ENCODE peak calls at places on chromosomes 16 and 17, in eight cellular contexts. One of them, this sample, is unnamed.

GRCh38 chr17:37610971-37611370 is 1.8 kb upstream of the SYNRG start:
- DNase-seq in vagina: no peak
- DNase-seq in A549: no peak
- DNase-seq in breast epithelium: no peak
- DNase-seq in IMR-90: peak; percentile 6
- DNase-seq in heart left ventricle: no peak
- DNase-seq in GM12878: no peak
- DNase-seq in K562: no peak
- DNase-seq in this sample: no peak

GRCh38 chr16:71915350-71915749 is 20.0 kb downstream of the IST1 start:
- DNase-seq in vagina: no peak
- DNase-seq in A549: no peak
- DNase-seq in breast epithelium: no peak
- DNase-seq in IMR-90: no peak
- DNase-seq in heart left ventricle: no peak
- DNase-seq in GM12878: no peak
- DNase-seq in K562: no peak
- DNase-seq in this sample: no peak

GRCh38 chr17:11550431-11550830 is 47.8 kb upstream of the DNAH9 start:
- DNase-seq in vagina: no peak
- DNase-seq in A549: no peak
- DNase-seq in breast epithelium: no peak
- DNase-seq in IMR-90: no peak
- DNase-seq in heart left ventricle: no peak
- DNase-seq in GM12878: no peak
- DNase-seq in K562: no peak
- DNase-seq in this sample: no peak

GRCh38 chr16:71504901-71505300 is 15.8 kb upstream of the ZNF19 start:
- DNase-seq in vagina: no peak
- DNase-seq in A549: no peak
- DNase-seq in breast epithelium: no peak
- DNase-seq in IMR-90: no peak
- DNase-seq in heart left ventricle: no peak
- DNase-seq in GM12878: no peak
- DNase-seq in K562: no peak
- DNase-seq in this sample: no peak

GRCh38 chr17:79730437-79730768 is 340 bp upstream of the ENPP7 start:
- DNase-seq in vagina: no peak
- DNase-seq in A549: no peak
- DNase-seq in breast epithelium: no peak
- DNase-seq in IMR-90: no peak
- DNase-seq in heart left ventricle: no peak
- DNase-seq in GM12878: no peak
- DNase-seq in K562: no peak
- DNase-seq in this sample: no peak

GRCh38 chr17:83152221-83152744 is 72.9 kb downstream of the METRNL start:
- DNase-seq in vagina: peak; percentile 85
- DNase-seq in A549: no peak
- DNase-seq in breast epithelium: no peak
- DNase-seq in IMR-90: no peak
- DNase-seq in heart left ventricle: no peak
- DNase-seq in GM12878: no peak
- DNase-seq in K562: no peak
- DNase-seq in this sample: no peak

GRCh38 chr17:21079196-21079595 is 36.4 kb upstream of the USP22 start:
- DNase-seq in vagina: no peak
- DNase-seq in A549: no peak
- DNase-seq in breast epithelium: no peak
- DNase-seq in IMR-90: no peak
- DNase-seq in heart left ventricle: no peak
- DNase-seq in GM12878: no peak
- DNase-seq in K562: no peak
- DNase-seq in this sample: no peak

GRCh38 chr16:9126609-9127008 is 35.2 kb downstream of the HAPSTR1 start:
- DNase-seq in vagina: no peak
- DNase-seq in A549: no peak
- DNase-seq in breast epithelium: no peak
- DNase-seq in IMR-90: no peak
- DNase-seq in heart left ventricle: no peak
- DNase-seq in GM12878: no peak
- DNase-seq in K562: no peak
- DNase-seq in this sample: no peak

GRCh38 chr17:42279776-42280630 is 3.8 kb upstream of the STAT5B start:
- DNase-seq in vagina: peak; percentile 82
- DNase-seq in A549: no peak
- DNase-seq in breast epithelium: no peak
- DNase-seq in IMR-90: no peak
- DNase-seq in heart left ventricle: no peak
- DNase-seq in GM12878: no peak
- DNase-seq in K562: no peak
- DNase-seq in this sample: no peak

GRCh38 chr16:83253526-83253925 is 554.3 kb upstream of the HSBP1 start:
- DNase-seq in vagina: no peak
- DNase-seq in A549: no peak
- DNase-seq in breast epithelium: no peak
- DNase-seq in IMR-90: no peak
- DNase-seq in heart left ventricle: no peak
- DNase-seq in GM12878: no peak
- DNase-seq in K562: no peak
- DNase-seq in this sample: no peak

GRCh38 chr16:3058173-3059030 is 7.0 kb upstream of the IL32 start:
- DNase-seq in vagina: no peak
- DNase-seq in A549: no peak
- DNase-seq in breast epithelium: peak; percentile 68
- DNase-seq in IMR-90: no peak
- DNase-seq in heart left ventricle: no peak
- DNase-seq in GM12878: no peak
- DNase-seq in K562: peak; percentile 61
- DNase-seq in this sample: no peak

GRCh38 chr16:17416461-17417221 is 54.1 kb downstream of the XYLT1 start:
- DNase-seq in vagina: no peak
- DNase-seq in A549: no peak
- DNase-seq in breast epithelium: no peak
- DNase-seq in IMR-90: peak; percentile 38
- DNase-seq in heart left ventricle: peak; percentile 38
- DNase-seq in GM12878: peak; percentile 89
- DNase-seq in K562: no peak
- DNase-seq in this sample: no peak

GRCh38 chr17:48995871-48996695 is 1.1 kb upstream of the IGF2BP1 start:
- DNase-seq in vagina: peak; percentile 64
- DNase-seq in A549: peak; percentile 95
- DNase-seq in breast epithelium: no peak
- DNase-seq in IMR-90: no peak
- DNase-seq in heart left ventricle: no peak
- DNase-seq in GM12878: no peak
- DNase-seq in K562: peak; percentile 88
- DNase-seq in this sample: no peak

GRCh38 chr16:61274211-61274610 is 762.0 kb downstream of the CDH8 start:
- DNase-seq in vagina: no peak
- DNase-seq in A549: no peak
- DNase-seq in breast epithelium: no peak
- DNase-seq in IMR-90: no peak
- DNase-seq in heart left ventricle: no peak
- DNase-seq in GM12878: no peak
- DNase-seq in K562: no peak
- DNase-seq in this sample: no peak

GRCh38 chr16:30069575-30070462 is 4.3 kb downstream of the ALDOA start:
- DNase-seq in vagina: no peak
- DNase-seq in A549: no peak
- DNase-seq in breast epithelium: no peak
- DNase-seq in IMR-90: no peak
- DNase-seq in heart left ventricle: peak; percentile 61
- DNase-seq in GM12878: no peak
- DNase-seq in K562: no peak
- DNase-seq in this sample: no peak

GRCh38 chr17:14321476-14321949 is 20.6 kb downstream of the HS3ST3B1 start:
- DNase-seq in vagina: no peak
- DNase-seq in A549: no peak
- DNase-seq in breast epithelium: no peak
- DNase-seq in IMR-90: no peak
- DNase-seq in heart left ventricle: no peak
- DNase-seq in GM12878: no peak
- DNase-seq in K562: no peak
- DNase-seq in this sample: no peak

GRCh38 chr16:74309789-74310781 is 13.5 kb downstream of the PSMD7 start:
- DNase-seq in vagina: no peak
- DNase-seq in A549: peak; percentile 57
- DNase-seq in breast epithelium: no peak
- DNase-seq in IMR-90: peak; percentile 56
- DNase-seq in heart left ventricle: no peak
- DNase-seq in GM12878: no peak
- DNase-seq in K562: peak; percentile 47
- DNase-seq in this sample: no peak

GRCh38 chr16:88921603-88921995 is 55.1 kb upstream of the PABPN1L start:
- DNase-seq in vagina: no peak
- DNase-seq in A549: no peak
- DNase-seq in breast epithelium: no peak
- DNase-seq in IMR-90: no peak
- DNase-seq in heart left ventricle: no peak
- DNase-seq in GM12878: no peak
- DNase-seq in K562: no peak
- DNase-seq in this sample: no peak
- H3K4me3 ChIP-seq in vagina: no peak overlapping the region
- H3K4me3 ChIP-seq in A549: no peak overlapping the region
- H3K4me3 ChIP-seq in breast epithelium: no peak overlapping the region
- H3K4me3 ChIP-seq in IMR-90: no peak overlapping the region
- H3K4me3 ChIP-seq in heart left ventricle: no peak overlapping the region
- H3K4me3 ChIP-seq in GM12878: no peak overlapping the region
- H3K4me3 ChIP-seq in K562: no peak overlapping the region
- H3K4me3 ChIP-seq in this sample: no peak overlapping the region

DNA sequence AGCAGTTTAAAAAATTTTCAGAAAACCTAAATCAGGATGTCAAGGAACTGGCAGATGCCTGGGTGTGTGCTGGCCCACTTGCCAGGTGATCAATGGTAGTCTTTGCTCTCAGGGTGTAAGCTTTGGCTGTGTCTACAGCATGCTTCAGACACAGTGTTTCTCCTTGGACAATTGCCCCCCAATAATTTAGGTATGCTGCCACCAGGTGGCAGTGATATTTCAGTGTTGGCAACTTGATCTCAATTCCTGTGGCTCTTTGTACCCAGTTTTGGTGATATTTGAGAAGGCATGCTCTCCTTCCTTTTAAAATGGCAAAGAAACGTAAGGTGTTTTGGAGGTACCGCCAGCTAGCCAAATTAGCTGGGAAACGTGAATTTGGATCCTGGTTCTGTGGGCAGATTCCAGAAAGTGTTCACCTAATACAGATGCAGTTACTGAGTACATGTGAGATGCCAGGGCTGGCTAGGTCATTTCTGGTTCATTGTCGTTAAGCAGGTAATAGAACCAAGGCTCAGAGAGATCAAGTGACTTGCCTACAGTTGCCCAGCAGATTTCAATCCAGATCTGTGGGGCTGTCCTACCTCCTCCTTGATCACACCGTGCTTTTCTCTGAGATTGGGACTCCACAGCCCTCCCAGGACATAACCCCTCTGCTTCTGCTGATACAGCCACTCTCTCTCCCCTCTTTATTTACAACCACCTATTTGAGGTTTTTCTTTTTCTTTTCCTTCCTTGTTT is 155.6 kb upstream of the PLCG2 start:
- DNase-seq in vagina: no peak
- DNase-seq in A549: peak; percentile 73
- DNase-seq in breast epithelium: no peak
- DNase-seq in IMR-90: peak; percentile 43
- DNase-seq in heart left ventricle: no peak
- DNase-seq in GM12878: peak; percentile 37
- DNase-seq in K562: peak; percentile 51
- DNase-seq in this sample: no peak
- TF ChIP-seq CTCF in vagina: peak; percentile 29
- TF ChIP-seq CTCF in A549: peak; percentile 74
- TF ChIP-seq CTCF in breast epithelium: peak; percentile 63
- TF ChIP-seq CTCF in IMR-90: peak; percentile 71
- TF ChIP-seq CTCF in heart left ventricle: peak; percentile 47
- TF ChIP-seq CTCF in GM12878: peak; percentile 62
- TF ChIP-seq CTCF in K562: peak; percentile 91
- TF ChIP-seq CTCF in this sample: no peak

GRCh38 chr16:53881371-53881770 is 177.4 kb downstream of the FTO start:
- DNase-seq in vagina: no peak
- DNase-seq in A549: peak; percentile 13
- DNase-seq in breast epithelium: no peak
- DNase-seq in IMR-90: peak; percentile 82
- DNase-seq in heart left ventricle: no peak
- DNase-seq in GM12878: no peak
- DNase-seq in K562: no peak
- DNase-seq in this sample: no peak
- TF ChIP-seq POLR2A in vagina: no peak
- TF ChIP-seq POLR2A in A549: no peak
- TF ChIP-seq POLR2A in breast epithelium: no peak
- TF ChIP-seq POLR2A in IMR-90: no peak
- TF ChIP-seq POLR2A in heart left ventricle: no peak
- TF ChIP-seq POLR2A in GM12878: no peak
- TF ChIP-seq POLR2A in K562: no peak
- TF ChIP-seq POLR2A in this sample: no peak

GRCh38 chr17:4186244-4186920 is 43.4 kb downstream of the CYB5D2 start:
- DNase-seq in vagina: no peak
- DNase-seq in A549: no peak
- DNase-seq in breast epithelium: no peak
- DNase-seq in IMR-90: no peak
- DNase-seq in heart left ventricle: peak; percentile 50
- DNase-seq in GM12878: no peak
- DNase-seq in K562: no peak
- DNase-seq in this sample: no peak
- H3K4me3 ChIP-seq in vagina: peak overlapping the region; percentile 14
- H3K4me3 ChIP-seq in A549: no peak overlapping the region
- H3K4me3 ChIP-seq in breast epithelium: peak overlapping the region; percentile 42
- H3K4me3 ChIP-seq in IMR-90: no peak overlapping the region
- H3K4me3 ChIP-seq in heart left ventricle: no peak overlapping the region
- H3K4me3 ChIP-seq in GM12878: no peak overlapping the region
- H3K4me3 ChIP-seq in K562: no peak overlapping the region
- H3K4me3 ChIP-seq in this sample: no peak overlapping the region

This sample was measured in lower leg skin.